ENCODE peak calls at places on chromosome 15, in ten cellular contexts. N is naive B cell; L is activated naive CD8-positive, alpha-beta T cell treated with anti-CD3 and anti-CD28 coated beads, Interleukin-2, amount 50 U/mL, for 24 hours; S is stimulated activated CD8-positive, alpha-beta memory T cell treated with anti-CD3 and anti-CD28 coated beads, Interleukin-2, amount 100 ng/mL, for 48 hours; D is GM04503; K is activated T-cell treated with anti-CD3 and anti-CD28 coated beads, Interleukin-2, amount 50 U/mL, for 72 hours; I is endothelial cell; T is activated B cell treated with CpG ODN at 0.5 μM for 24 hours; V is aorta; A is NCI-H1436. F is an unnamed sample.

GRCh38 chr15:59616390-59616789 is 4.8 kb downstream of the GCNT3 start:
- DNase-seq in D (no peak), K (no peak), N (no peak), I (no peak), L (no peak), V (no peak), A (no peak), T (no peak), S (no peak), F (no peak)

GRCh38 chr15:74873756-74874424 is 725 bp upstream of the SCAMP2 start:
- DNase-seq in N (no peak), T (no peak), D (no peak), S (no peak), K (peak; percentile 32), A (no peak), L (peak; percentile 17), V (no peak), I (no peak), F (no peak)

GRCh38 chr15:31459011-31459748 is 132.5 kb downstream of the KLF13 start:
- DNase-seq in I (no peak), T (no peak), L (peak; percentile 57), A (no peak), V (no peak), D (no peak), N (peak; percentile 54), K (peak; percentile 71), S (peak; percentile 36), F (no peak)

GRCh38 chr15:52463638-52464037 is 65.0 kb downstream of the MYO5A start:
- DNase-seq in T (no peak), S (no peak), L (no peak), V (no peak), N (peak; percentile 9), I (no peak), A (no peak), D (no peak), K (no peak), F (no peak)

GRCh38 chr15:90660195-90660995 is 56.8 kb upstream of the BLM start:
- DNase-seq in S (peak; percentile 55), L (peak; percentile 75), A (no peak), N (no peak), I (no peak), T (peak; percentile 51), V (peak; percentile 91), D (peak; percentile 73), K (peak; percentile 78), F (no peak)

GRCh38 chr15:65451989-65452388 is 29.2 kb upstream of the IGDCC4 start:
- DNase-seq in S (no peak), D (no peak), L (no peak), A (no peak), V (no peak), I (no peak), T (no peak), N (no peak), K (no peak), F (no peak)

GRCh38 chr15:39584266-39584659 is 3.4 kb downstream of the THBS1 start:
- DNase-seq in I (no peak), T (no peak), A (no peak), S (no peak), L (no peak), V (no peak), N (no peak), K (no peak), D (no peak), F (no peak)

GRCh38 chr15:89187911-89188514 is 33.4 kb downstream of the RLBP1 start:
- DNase-seq in S (no peak), A (no peak), N (no peak), I (no peak), V (no peak), D (no peak), K (no peak), T (no peak), L (no peak), F (no peak)

GRCh38 chr15:42427429-42428223 is 63.3 kb downstream of the ZNF106 start:
- DNase-seq in I (no peak), A (no peak), L (no peak), S (no peak), D (peak; percentile 83), V (no peak), K (no peak), N (no peak), T (no peak), F (no peak)

GRCh38 chr15:79977431-79977940 is 6.5 kb upstream of the BCL2A1 start:
- DNase-seq in I (no peak), A (no peak), D (no peak), T (peak; percentile 47), N (peak; percentile 74), L (no peak), S (no peak), V (peak; percentile 67), K (no peak), F (no peak)

GRCh38 chr15:39497759-39498565 is 82.9 kb upstream of the THBS1 start:
- DNase-seq in T (no peak), A (no peak), N (no peak), D (no peak), K (no peak), S (no peak), L (no peak), I (no peak), V (no peak), F (no peak)

GRCh38 chr15:35107122-35107521 is 22.0 kb upstream of the NANOGP8 start:
- DNase-seq in N (no peak), T (no peak), D (no peak), K (no peak), V (no peak), I (no peak), L (no peak), A (no peak), S (no peak), F (no peak)

GRCh38 chr15:56537881-56538280 is 72.9 kb upstream of the MNS1 start:
- DNase-seq in T (no peak), S (peak; percentile 1), D (no peak), K (peak; percentile 12), V (peak; percentile 51), A (no peak), N (peak; percentile 2), I (no peak), L (peak; percentile 12), F (peak; percentile 1)

GRCh38 chr15:28977377-28978010 is 91.7 kb downstream of the APBA2 start:
- DNase-seq in L (no peak), I (no peak), D (peak; percentile 67), V (peak; percentile 76), A (no peak), S (no peak), K (no peak), T (no peak), N (no peak), F (no peak)

GRCh38 chr15:71496336-71496955 is 313.9 kb upstream of the NR2E3 start:
- DNase-seq in A (no peak), K (no peak), I (no peak), S (no peak), N (no peak), V (no peak), T (no peak), L (no peak), D (peak; percentile 11), F (no peak)

GRCh38 chr15:33994005-33994615 is 25.8 kb downstream of the CHRM5 start:
- DNase-seq in I (peak; percentile 44), D (no peak), A (peak; percentile 2), V (no peak), N (no peak), S (no peak), L (peak; percentile 4), T (no peak), K (no peak), F (no peak)

GRCh38 chr15:22893081-22893480 is 54.6 kb downstream of the NIPA2 start:
- DNase-seq in S (no peak), A (no peak), I (no peak), K (no peak), L (no peak), N (no peak), T (no peak), D (no peak), V (no peak), F (no peak)

GRCh38 chr15:26873846-26874245 is 7.0 kb downstream of the GABRA5 start:
- DNase-seq in A (no peak), S (no peak), L (no peak), V (peak; percentile 60), I (no peak), D (no peak), T (no peak), N (no peak), K (no peak), F (no peak)

GRCh38 chr15:101089579-101090459 is 162.0 kb downstream of the CHSY1 start:
- DNase-seq in L (no peak), V (no peak), N (no peak), A (no peak), K (no peak), I (no peak), S (no peak), D (no peak), T (no peak), F (no peak)

GRCh38 chr15:68191555-68191954 is 13.6 kb downstream of the CALML4 start:
- DNase-seq in L (no peak), V (no peak), S (no peak), I (no peak), N (no peak), D (no peak), K (no peak), T (no peak), A (no peak), F (no peak)

GRCh38 chr15:68214838-68215234 is 9.7 kb upstream of the CALML4 start:
- DNase-seq in D (no peak), T (no peak), A (no peak), S (no peak), I (no peak), L (no peak), K (no peak), V (peak; percentile 23), N (no peak), F (no peak)

GRCh38 chr15:61130945-61131597 is 98.0 kb downstream of the RORA start:
- DNase-seq in L (no peak), A (no peak), T (no peak), K (no peak), N (no peak), D (no peak), I (no peak), V (no peak), S (no peak), F (no peak)

GRCh38 chr15:59303641-59304433 is 68.8 kb downstream of the MYO1E start:
- DNase-seq in T (no peak), N (no peak), D (no peak), V (no peak), A (no peak), I (no peak), K (no peak), S (no peak), L (no peak), F (no peak)